ENCODE peak calls at places on chromosome 19, in five cellular contexts. C, M, V, I and Z are unnamed samples.

GRCh38 chr19:17289489-17289888 is 7.8 kb downstream of the ANKLE1 start:
- DNase-seq in C (peak), M (no peak), V (peak), I (peak), Z (no peak)

GRCh38 chr19:5687360-5688198 is 2.5 kb upstream of the RPL36 start:
- DNase-seq in C (no peak), M (no peak), V (no peak), I (no peak), Z (no peak)

GRCh38 chr19:39401549-39402416 is 4.9 kb upstream of the ZFP36 start:
- DNase-seq in C (peak), M (no peak), V (no peak), I (peak), Z (peak)

GRCh38 chr19:49546825-49547565 is 19.2 kb downstream of the RCN3 start:
- DNase-seq in C (peak), M (peak), V (peak), I (peak), Z (no peak)

GRCh38 chr19:58001895-58002369 is 688 bp downstream of the ZNF606 start:
- DNase-seq in C (no peak), M (no peak), V (no peak), I (no peak), Z (no peak)

GRCh38 chr19:44570984-44571684 is 41.7 kb upstream of the CEACAM20 start:
- DNase-seq in C (no peak), M (peak), V (peak), I (peak), Z (no peak)

GRCh38 chr19:364496-365287 is 20.1 kb upstream of the MIER2 start:
- DNase-seq in C (no peak), M (no peak), V (no peak), I (no peak), Z (no peak)

GRCh38 chr19:33445752-33446070 is 72.2 kb downstream of the CEBPG start:
- DNase-seq in C (no peak), M (no peak), V (no peak), I (no peak), Z (no peak)

GRCh38 chr19:2294377-2295335 is 12.7 kb upstream of the PEAK3 start:
- DNase-seq in C (no peak), M (no peak), V (peak), I (no peak), Z (no peak)

GRCh38 chr19:43639507-43640423 is at the start of gene CADM4:
- DNase-seq in C (no peak), M (no peak), V (peak), I (peak), Z (peak)

GRCh38 chr19:46618670-46619231 is 6.1 kb downstream of the PTGIR start:
- DNase-seq in C (no peak), M (peak), V (peak), I (peak), Z (no peak)

GRCh38 chr19:50759886-50760285 is 10.4 kb upstream of the GPR32 start:
- DNase-seq in C (no peak), M (no peak), V (no peak), I (no peak), Z (no peak)

GRCh38 chr19:3279306-3279705 is 54.8 kb downstream of the CELF5 start:
- DNase-seq in C (no peak), M (no peak), V (no peak), I (no peak), Z (no peak)

GRCh38 chr19:46716672-46717033 is 261 bp downstream of the PRKD2 start:
- DNase-seq in C (no peak), M (no peak), V (peak), I (no peak), Z (no peak)

GRCh38 chr19:36987091-36987490 is 71.0 kb downstream of the ZNF568 start:
- DNase-seq in C (no peak), M (no peak), V (no peak), I (no peak), Z (no peak)

GRCh38 chr19:9156304-9156703 is 16.1 kb downstream of the ZNF317 start:
- DNase-seq in C (no peak), M (no peak), V (no peak), I (no peak), Z (no peak)

GRCh38 chr19:49677232-49677881 is at the start of gene PRMT1:
- DNase-seq in C (no peak), M (no peak), V (peak), I (no peak), Z (no peak)

GRCh38 chr19:16849168-16849567 is 20.0 kb downstream of the SIN3B start:
- DNase-seq in C (no peak), M (no peak), V (no peak), I (no peak), Z (no peak)

GRCh38 chr19:45498411-45499195 is at the start of gene PPM1N:
- DNase-seq in C (no peak), M (no peak), V (peak), I (no peak), Z (peak)

GRCh38 chr19:14030997-14031718 is 404 bp upstream of the IL27RA start:
- DNase-seq in C (no peak), M (no peak), V (no peak), I (no peak), Z (no peak)

GRCh38 chr19:33471111-33471996 is 50.2 kb downstream of the PEPD start:
- DNase-seq in C (no peak), M (no peak), V (no peak), I (no peak), Z (no peak)

GRCh38 chr19:4375620-4376228 is 24.6 kb downstream of the SH3GL1 start:
- DNase-seq in C (no peak), M (no peak), V (no peak), I (peak), Z (no peak)

GRCh38 chr19:35399231-35399630 is 28.4 kb downstream of the GPR42 start:
- DNase-seq in C (no peak), M (no peak), V (no peak), I (no peak), Z (no peak)

GRCh38 chr19:38031423-38031770 is 124.4 kb downstream of the SIPA1L3 start:
- DNase-seq in C (no peak), M (no peak), V (no peak), I (no peak), Z (no peak)

GRCh38 chr19:35347171-35347929 is at the start of gene FFAR1:
- DNase-seq in C (no peak), M (peak), V (no peak), I (peak), Z (no peak)